ENCODE peak calls at places on chromosomes 1 and 21, in seven cellular contexts. V, L, K, Y, Q, C and A are unnamed samples.

GRCh38 chr1:46550751-46551231 is 656 bp downstream of the KNCN start:
- DNase-seq in Y (no peak), C (no peak), L (no peak), K (no peak), Q (no peak), V (no peak), A (no peak)

GRCh38 chr1:89087241-89087640 is 22.2 kb upstream of the GBP1 start:
- DNase-seq in V (no peak), K (no peak), L (no peak), Y (no peak), C (no peak), Q (no peak), A (no peak)

GRCh38 chr1:238176441-238176840 is 285.7 kb upstream of the ZP4 start:
- DNase-seq in Q (no peak), V (no peak), K (no peak), C (no peak), Y (no peak), L (no peak), A (no peak)

GRCh38 chr1:7405844-7406500 is 365.1 kb upstream of the VAMP3 start:
- DNase-seq in K (no peak), L (no peak), V (no peak), Q (peak), Y (no peak), C (no peak), A (no peak)

GRCh38 chr1:111247125-111247838 is 19.8 kb downstream of the CHI3L2 start:
- DNase-seq in Q (no peak), V (no peak), C (no peak), K (no peak), Y (no peak), L (no peak), A (no peak)

GRCh38 chr1:83626603-83627002 is 372.3 kb downstream of the TTLL7 start:
- DNase-seq in L (no peak), V (no peak), Y (no peak), K (peak), C (no peak), Q (no peak), A (no peak)

GRCh38 chr1:3002349-3003038 is 18.8 kb upstream of the ACTRT2 start:
- DNase-seq in K (no peak), L (no peak), Q (no peak), Y (no peak), V (no peak), C (no peak), A (no peak)

GRCh38 chr1:244219149-244219548 is 168.1 kb downstream of the ZBTB18 start:
- DNase-seq in Q (no peak), C (no peak), V (no peak), K (no peak), L (no peak), Y (no peak), A (no peak)

GRCh38 chr1:209912306-209912705 is 25.7 kb upstream of the SYT14 start:
- DNase-seq in Y (no peak), K (no peak), Q (no peak), C (no peak), L (no peak), V (no peak), A (no peak)

GRCh38 chr1:208219659-208220282 is 24.4 kb downstream of the PLXNA2 start:
- DNase-seq in L (no peak), K (no peak), Q (no peak), C (peak), Y (peak), V (no peak), A (no peak)

GRCh38 chr21:35323947-35324346 is 274.8 kb upstream of the RUNX1 start:
- DNase-seq in Y (no peak), C (peak), Q (no peak), L (no peak), K (no peak), V (no peak), A (no peak)

GRCh38 chr1:4482526-4482925 is 171.9 kb upstream of the AJAP1 start:
- DNase-seq in K (no peak), C (no peak), L (no peak), Q (no peak), V (no peak), Y (no peak), A (no peak)

GRCh38 chr1:201456499-201457309 is 12.3 kb downstream of the PHLDA3 start:
- DNase-seq in L (no peak), Y (no peak), Q (no peak), V (no peak), C (peak), K (no peak), A (no peak)

GRCh38 chr1:114032271-114033218 is 53.3 kb downstream of the OLFML3 start:
- DNase-seq in C (no peak), L (no peak), Q (no peak), V (no peak), K (no peak), Y (peak), A (no peak)

GRCh38 chr1:25683177-25683576 is 66.6 kb downstream of the MAN1C1 start:
- DNase-seq in Y (no peak), C (no peak), L (no peak), K (no peak), Q (no peak), V (no peak), A (no peak)

GRCh38 chr1:39525366-39526165 is 34.1 kb downstream of the BMP8A start:
- DNase-seq in Q (peak), Y (no peak), L (no peak), V (no peak), K (no peak), C (no peak), A (no peak)

GRCh38 chr21:30718239-30718909 is at the start of gene KRTAP21-3:
- DNase-seq in Y (peak), K (no peak), V (no peak), L (no peak), Q (no peak), C (no peak), A (no peak)

GRCh38 chr1:156198831-156199349 is 5.0 kb downstream of the SLC25A44 start:
- DNase-seq in V (no peak), K (no peak), Y (no peak), C (no peak), Q (no peak), L (no peak), A (no peak)

GRCh38 chr1:2335721-2336475 is 55.5 kb downstream of the MORN1 start:
- DNase-seq in Q (no peak), Y (no peak), C (no peak), K (no peak), V (no peak), L (no peak), A (no peak)

GRCh38 chr21:45541221-45542039 is 810 bp downstream of the SLC19A1 start:
- DNase-seq in Y (peak), Q (peak), L (no peak), V (no peak), K (peak), C (peak), A (peak)

GRCh38 chr1:87714278-87714677 is 385.6 kb downstream of the LMO4 start:
- DNase-seq in L (no peak), C (no peak), Q (no peak), V (no peak), K (no peak), Y (no peak), A (no peak)

GRCh38 chr1:19046972-19047371 is 90.5 kb upstream of the IFFO2 start:
- DNase-seq in Q (no peak), V (no peak), Y (no peak), L (no peak), C (no peak), K (no peak), A (no peak)

GRCh38 chr1:190436615-190437014 is 41.0 kb downstream of the BRINP3 start:
- DNase-seq in Q (no peak), V (no peak), C (no peak), K (peak), L (peak), Y (no peak), A (peak)

GRCh38 chr1:83970802-83971201 is 28.1 kb downstream of the TTLL7 start:
- DNase-seq in C (no peak), L (no peak), Y (no peak), V (no peak), K (no peak), Q (no peak), A (no peak)

GRCh38 chr1:8711161-8711560 is 106.3 kb downstream of the RERE start:
- DNase-seq in Q (no peak), V (no peak), K (no peak), Y (no peak), L (no peak), C (no peak), A (no peak)

GRCh38 chr1:232620356-232620841 is 9.5 kb downstream of the SIPA1L2 start:
- DNase-seq in K (peak), V (no peak), Q (no peak), Y (no peak), L (no peak), C (peak), A (peak)

GRCh38 chr1:181137217-181137743 is 48.8 kb downstream of the IER5 start:
- DNase-seq in Q (no peak), L (no peak), C (no peak), Y (no peak), K (no peak), V (no peak), A (no peak)

GRCh38 chr1:92307980-92308379 is 9.1 kb downstream of the RPAP2 start:
- DNase-seq in Q (no peak), L (no peak), K (peak), V (no peak), Y (no peak), C (no peak), A (no peak)

GRCh38 chr1:27726173-27726793 is 522 bp downstream of the FAM76A start:
- DNase-seq in L (no peak), Y (peak), C (peak), K (peak), V (no peak), Q (peak), A (no peak)